ENCODE peak calls at places on chromosomes 5 and 9, in six cellular contexts. O, K, U, D, C and S are unnamed samples.

GRCh38 chr9:92151691-92152393 is 36.6 kb upstream of the SPTLC1 start:
- DNase-seq in D (no peak), C (peak; percentile 84), K (no peak), O (peak; percentile 97), U (no peak), S (peak; percentile 42)

GRCh38 chr9:3879731-3880493 is 354.1 kb upstream of the RFX3 start:
- DNase-seq in K (no peak), D (no peak), O (no peak), C (no peak), U (no peak), S (no peak)

GRCh38 chr9:116975119-116975518 is 288.0 kb downstream of the TRIM32 start:
- DNase-seq in D (no peak), U (no peak), O (no peak), K (no peak), C (no peak), S (no peak)

GRCh38 chr9:33765411-33765810 is 29.9 kb upstream of the PRSS3 start:
- DNase-seq in O (no peak), C (peak; percentile 70), D (no peak), U (no peak), K (no peak), S (no peak)

GRCh38 chr5:67699560-67699959 is 503.0 kb upstream of the CD180 start:
- DNase-seq in D (no peak), C (no peak), K (no peak), U (no peak), O (no peak), S (no peak)

GRCh38 chr9:138080979-138081378 is 203.4 kb downstream of the CACNA1B start:
- DNase-seq in O (no peak), C (no peak), U (peak; percentile 18), D (peak; percentile 28), K (no peak), S (no peak)

GRCh38 chr9:127132375-127132774 is 9.9 kb upstream of the ANGPTL2 start:
- DNase-seq in K (no peak), U (peak; percentile 11), O (no peak), C (no peak), D (no peak), S (no peak)

GRCh38 chr9:136328011-136328621 is 777 bp downstream of the GPSM1 start:
- DNase-seq in D (no peak), U (peak; percentile 69), K (no peak), C (no peak), O (peak; percentile 94), S (no peak)

GRCh38 chr9:35727676-35728040 is 4.3 kb downstream of the TLN1 start:
- DNase-seq in D (no peak), K (no peak), O (no peak), U (no peak), C (no peak), S (no peak)
- H3K4me3 ChIP-seq in D (peak overlapping the region; percentile 65), K (peak overlapping the region; percentile 89), O (no peak overlapping the region), U (peak overlapping the region; percentile 81), C (peak overlapping the region; percentile 41), S (peak overlapping the region; percentile 98)

DNA sequence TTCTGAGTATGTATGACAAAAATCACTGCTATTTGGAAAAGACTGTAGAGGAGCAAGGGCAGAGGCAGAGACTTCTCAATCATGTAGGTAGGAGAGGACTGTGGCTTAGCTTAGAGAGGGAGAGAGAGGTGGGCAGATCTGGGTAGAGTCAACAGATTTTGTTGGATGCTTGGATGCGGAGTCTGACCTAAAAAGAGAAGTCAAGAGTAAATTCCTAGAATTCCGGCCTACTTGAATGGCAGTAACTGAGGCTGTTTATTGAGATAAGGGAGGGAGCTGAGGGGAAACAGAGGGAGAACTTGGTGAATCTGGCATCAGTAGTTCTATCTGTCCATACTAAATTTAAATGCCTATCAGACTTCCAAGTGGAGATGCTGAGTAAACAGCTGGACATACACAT is 2.4 kb downstream of the TICAM2 start:
- DNase-seq in O (no peak), C (no peak), U (no peak), D (no peak), K (no peak), S (no peak)
- H3K27ac ChIP-seq in O (no peak overlapping the region), C (no peak overlapping the region), U (peak overlapping the region; percentile 22), D (peak overlapping the region; percentile 96), K (no peak overlapping the region), S (no peak overlapping the region)

DNA sequence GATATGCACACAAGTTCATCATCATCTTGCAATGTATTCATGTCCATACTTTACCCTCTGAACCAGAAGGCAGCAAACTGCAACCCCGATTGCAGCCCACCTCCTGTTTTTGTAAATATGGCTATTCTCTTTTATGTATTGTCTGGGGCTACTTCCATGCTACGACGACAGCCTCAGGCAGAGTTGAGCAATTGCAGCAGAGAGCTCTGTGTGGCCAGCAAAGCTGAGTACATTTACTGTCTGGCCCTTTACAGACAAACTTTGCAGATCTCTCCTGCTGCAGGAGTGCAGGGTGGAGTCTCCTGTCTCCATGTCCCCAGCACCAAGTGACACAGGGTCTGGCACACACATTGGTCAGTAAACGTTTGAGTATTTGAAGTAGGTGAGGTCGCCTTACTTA is 27.0 kb downstream of the PRRC2B start:
- DNase-seq in U (no peak), O (no peak), K (no peak), C (peak; percentile 60), D (no peak), S (no peak)
- TF ChIP-seq CTCF in U (no peak), O (no peak), K (no peak), C (no peak), D (no peak), S (no peak)

GRCh38 chr9:131668439-131669233 is 71.2 kb downstream of the RAPGEF1 start:
- DNase-seq in D (no peak), K (peak; percentile 61), U (peak; percentile 63), C (peak; percentile 84), O (no peak), S (no peak)

GRCh38 chr9:131669234-131670172 is 70.4 kb downstream of the RAPGEF1 start:
- DNase-seq in O (no peak), C (no peak), K (no peak), U (no peak), D (no peak), S (no peak)

GRCh38 chr9:131667576-131667975 is 72.3 kb downstream of the RAPGEF1 start:
- DNase-seq in K (no peak), O (no peak), D (no peak), C (no peak), U (no peak), S (no peak)

GRCh38 chr9:131666779-131667178 is 73.1 kb downstream of the RAPGEF1 start:
- DNase-seq in D (no peak), C (no peak), O (no peak), U (no peak), K (no peak), S (no peak)

DNA sequence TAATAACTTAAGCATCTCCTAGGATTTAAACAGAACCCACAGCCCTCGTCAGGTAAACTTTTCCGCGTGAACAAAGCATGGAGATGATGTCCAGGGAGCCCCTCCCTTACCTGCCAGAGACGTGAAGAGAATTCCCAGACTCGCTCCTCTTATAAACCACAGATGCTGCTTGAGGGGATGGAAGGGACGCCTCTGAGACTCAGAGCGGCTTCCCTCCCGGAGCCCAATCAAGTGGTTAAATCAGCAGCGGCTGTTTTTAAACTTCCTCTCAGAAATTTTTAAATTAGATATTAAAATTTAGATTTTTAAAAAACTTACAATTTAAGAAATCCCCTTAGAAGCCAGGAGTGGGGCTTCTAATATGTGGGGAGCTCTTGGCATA is 71.8 kb downstream of the RAPGEF1 start:
- DNase-seq in K (no peak), O (no peak), D (no peak), U (no peak), C (no peak), S (no peak)
- H3K4me3 ChIP-seq in K (peak overlapping the region; percentile 76), O (no peak overlapping the region), D (no peak overlapping the region), U (no peak overlapping the region), C (no peak overlapping the region), S (no peak overlapping the region)

GRCh38 chr9:81125446-81126092 is 563.8 kb downstream of the TLE1 start:
- DNase-seq in C (peak; percentile 53), K (no peak), D (no peak), U (no peak), O (no peak), S (no peak)
- H3K27ac ChIP-seq in C (no peak overlapping the region), K (no peak overlapping the region), D (no peak overlapping the region), U (no peak overlapping the region), O (peak overlapping the region; percentile 88), S (no peak overlapping the region)

GRCh38 chr5:91266184-91266705 is 116.9 kb downstream of the ARRDC3 start:
- DNase-seq in D (no peak), K (no peak), O (no peak), U (no peak), C (peak; percentile 73), S (no peak)
- TF ChIP-seq CTCF in D (peak; percentile 34), K (peak; percentile 5), O (peak; percentile 43), U (no peak), C (no peak), S (peak; percentile 17)

GRCh38 chr9:121279841-121280388 is 12.0 kb downstream of the GSN start:
- DNase-seq in U (no peak), O (no peak), D (no peak), C (no peak), K (no peak), S (no peak)

GRCh38 chr9:121280715-121281613 is 13.0 kb downstream of the GSN start:
- DNase-seq in U (no peak), O (no peak), C (no peak), K (no peak), D (no peak), S (no peak)

GRCh38 chr9:121277518-121278275 is 9.7 kb downstream of the GSN start:
- DNase-seq in O (no peak), D (no peak), U (no peak), K (no peak), C (peak; percentile 77), S (no peak)

GRCh38 chr9:121277026-121277425 is 9.1 kb downstream of the GSN start:
- DNase-seq in O (no peak), K (no peak), D (no peak), U (no peak), C (no peak), S (no peak)

GRCh38 chr9:121278535-121279169 is 10.7 kb downstream of the GSN start:
- DNase-seq in U (peak; percentile 58), O (peak; percentile 83), C (peak; percentile 99), K (peak; percentile 59), D (peak; percentile 88), S (peak; percentile 97)
- H3K4me3 ChIP-seq in U (no peak overlapping the region), O (no peak overlapping the region), C (no peak overlapping the region), K (no peak overlapping the region), D (peak overlapping the region; percentile 14), S (peak overlapping the region; percentile 35)